ENCODE peak calls at places on chromosome 13, in eight cellular contexts. H is H9; B is EL; O is activated naive CD8-positive, alpha-beta T cell treated with anti-CD3 and anti-CD28 coated beads for 36 hours; T is aorta; U is neural progenitor cell; E is stimulated activated CD4-positive, alpha-beta T cell treated with anti-CD3 and anti-CD28 coated beads, Interleukin-1b, Interleukin-23, amount 100 ng/mL, for 1 hour; G is NCI-H1092 treated with DMSO at 0.1 percent for 48 hours. N is an unnamed sample.

GRCh38 chr13:28744091-28744536 is 25.3 kb upstream of the SLC46A3 start:
- DNase-seq in H (peak), B (peak), O (no peak), T (no peak), U (no peak), E (no peak), G (no peak), N (no peak)

GRCh38 chr13:102040812-102041211 is 361.0 kb downstream of the FGF14 start:
- DNase-seq in H (no peak), B (no peak), O (no peak), T (no peak), U (no peak), E (no peak), G (peak), N (no peak)

GRCh38 chr13:40082644-40083043 is 427.2 kb downstream of the COG6 start:
- DNase-seq in H (no peak), B (no peak), O (no peak), T (no peak), U (no peak), E (no peak), G (no peak), N (no peak)

GRCh38 chr13:108561152-108561551 is 68.3 kb upstream of the MYO16 start:
- DNase-seq in H (no peak), B (no peak), O (no peak), T (no peak), U (no peak), E (no peak), G (peak), N (no peak)

GRCh38 chr13:36888645-36889044 is 31.4 kb downstream of the SMAD9 start:
- DNase-seq in H (no peak), B (no peak), O (no peak), T (no peak), U (no peak), E (no peak), G (peak), N (no peak)

GRCh38 chr13:44003481-44003880 is 123.8 kb downstream of the LACC1 start:
- DNase-seq in H (no peak), B (no peak), O (no peak), T (no peak), U (no peak), E (no peak), G (no peak), N (no peak)

GRCh38 chr13:44347905-44348304 is 25.7 kb upstream of the SERP2 start:
- DNase-seq in H (no peak), B (peak), O (no peak), T (no peak), U (no peak), E (no peak), G (no peak), N (no peak)

GRCh38 chr13:25088562-25089221 is 7.2 kb upstream of the PABPC3 start:
- DNase-seq in H (no peak), B (no peak), O (no peak), T (no peak), U (no peak), E (no peak), G (no peak), N (no peak)

GRCh38 chr13:28478127-28478526 is 16.8 kb downstream of the FLT1 start:
- DNase-seq in H (no peak), B (peak), O (no peak), T (no peak), U (no peak), E (no peak), G (no peak), N (no peak)

GRCh38 chr13:98942997-98943396 is 34.9 kb downstream of the DOCK9 start:
- DNase-seq in H (no peak), B (no peak), O (no peak), T (no peak), U (no peak), E (no peak), G (no peak), N (no peak)

GRCh38 chr13:113548778-113549621 is 35.6 kb upstream of the TFDP1 start:
- DNase-seq in H (no peak), B (no peak), O (no peak), T (peak), U (no peak), E (no peak), G (no peak), N (no peak)

GRCh38 chr13:41107584-41108014 is 25.0 kb downstream of the KBTBD6 start:
- DNase-seq in H (peak), B (no peak), O (no peak), T (no peak), U (peak), E (no peak), G (no peak), N (no peak)

GRCh38 chr13:26502826-26503225 is 54.7 kb upstream of the WASF3 start:
- DNase-seq in H (peak), B (peak), O (peak), T (no peak), U (peak), E (no peak), G (no peak), N (no peak)

GRCh38 chr13:44303681-44304432 is 69.8 kb upstream of the SERP2 start:
- DNase-seq in H (no peak), B (no peak), O (no peak), T (peak), U (no peak), E (no peak), G (peak), N (peak)

GRCh38 chr13:19782049-19782726 is 557 bp downstream of the PSPC1 start:
- DNase-seq in H (no peak), B (peak), O (peak), T (peak), U (peak), E (no peak), G (peak), N (no peak)

N was measured in cortex of kidney.